ENCODE peak calls at places on chromosomes 13 and 19, in nine cellular contexts. One of them, this sample, is unnamed. For H3K27me3 and H3K4me1, the result is how much of the 10 kb centered on the place peaks cover.

GRCh38 chr13:102680133-102680717 is 14.6 kb downstream of the METTL21C start:
- DNase-seq in tibial artery: no peak
- DNase-seq in SK-N-SH: no peak
- DNase-seq in astrocyte: no peak
- DNase-seq in ascending aorta: no peak
- DNase-seq in mammary epithelial cell: no peak
- DNase-seq in neuronal stem cell: no peak
- DNase-seq in tibial nerve: no peak
- DNase-seq in CD8-positive, alpha-beta T cell: no peak
- DNase-seq in this sample: no peak

GRCh38 chr19:2251577-2252480 is 2.7 kb downstream of the AMH start:
- DNase-seq in tibial artery: no peak
- DNase-seq in SK-N-SH: peak
- DNase-seq in astrocyte: no peak
- DNase-seq in ascending aorta: no peak
- DNase-seq in mammary epithelial cell: no peak
- DNase-seq in neuronal stem cell: no peak
- DNase-seq in tibial nerve: no peak
- DNase-seq in CD8-positive, alpha-beta T cell: no peak
- DNase-seq in this sample: peak

GRCh38 chr19:15369594-15369891 is 10.0 kb downstream of the AKAP8 start:
- DNase-seq in tibial artery: no peak
- DNase-seq in SK-N-SH: no peak
- DNase-seq in astrocyte: no peak
- DNase-seq in ascending aorta: no peak
- DNase-seq in mammary epithelial cell: no peak
- DNase-seq in neuronal stem cell: no peak
- DNase-seq in tibial nerve: no peak
- DNase-seq in CD8-positive, alpha-beta T cell: no peak
- DNase-seq in this sample: no peak

GRCh38 chr19:45187421-45188100 is 9.0 kb downstream of the BLOC1S3 start:
- DNase-seq in tibial artery: no peak
- DNase-seq in SK-N-SH: peak
- DNase-seq in astrocyte: no peak
- DNase-seq in ascending aorta: no peak
- DNase-seq in mammary epithelial cell: no peak
- DNase-seq in neuronal stem cell: no peak
- DNase-seq in tibial nerve: no peak
- DNase-seq in CD8-positive, alpha-beta T cell: no peak
- DNase-seq in this sample: no peak

GRCh38 chr19:3987619-3988371 is 2.5 kb upstream of the EEF2 start:
- DNase-seq in tibial artery: peak
- DNase-seq in SK-N-SH: peak
- DNase-seq in astrocyte: peak
- DNase-seq in ascending aorta: no peak
- DNase-seq in mammary epithelial cell: peak
- DNase-seq in neuronal stem cell: peak
- DNase-seq in tibial nerve: peak
- DNase-seq in CD8-positive, alpha-beta T cell: peak
- DNase-seq in this sample: peak

GRCh38 chr19:29383696-29384095 is 142.1 kb upstream of the VSTM2B start:
- DNase-seq in tibial artery: no peak
- DNase-seq in SK-N-SH: no peak
- DNase-seq in astrocyte: no peak
- DNase-seq in ascending aorta: no peak
- DNase-seq in mammary epithelial cell: no peak
- DNase-seq in neuronal stem cell: no peak
- DNase-seq in tibial nerve: no peak
- DNase-seq in CD8-positive, alpha-beta T cell: no peak
- DNase-seq in this sample: no peak

GRCh38 chr19:35644987-35645679 is 3.0 kb upstream of the COX6B1 start:
- DNase-seq in tibial artery: peak
- DNase-seq in SK-N-SH: peak
- DNase-seq in astrocyte: no peak
- DNase-seq in ascending aorta: peak
- DNase-seq in mammary epithelial cell: peak
- DNase-seq in neuronal stem cell: peak
- DNase-seq in tibial nerve: peak
- DNase-seq in CD8-positive, alpha-beta T cell: peak
- DNase-seq in this sample: peak

GRCh38 chr19:5102520-5102919 is 133.6 kb downstream of the KDM4B start:
- DNase-seq in tibial artery: no peak
- DNase-seq in SK-N-SH: no peak
- DNase-seq in astrocyte: no peak
- DNase-seq in ascending aorta: no peak
- DNase-seq in mammary epithelial cell: no peak
- DNase-seq in neuronal stem cell: no peak
- DNase-seq in tibial nerve: no peak
- DNase-seq in CD8-positive, alpha-beta T cell: no peak
- DNase-seq in this sample: no peak

GRCh38 chr19:28242317-28242927 is 970.5 kb downstream of the UQCRFS1 start:
- DNase-seq in tibial artery: no peak
- DNase-seq in SK-N-SH: peak
- DNase-seq in astrocyte: no peak
- DNase-seq in ascending aorta: no peak
- DNase-seq in mammary epithelial cell: peak
- DNase-seq in neuronal stem cell: peak
- DNase-seq in tibial nerve: no peak
- DNase-seq in CD8-positive, alpha-beta T cell: no peak
- DNase-seq in this sample: no peak

GRCh38 chr19:49635530-49636229 is 4.3 kb downstream of the RRAS start:
- DNase-seq in tibial artery: no peak
- DNase-seq in SK-N-SH: no peak
- DNase-seq in astrocyte: no peak
- DNase-seq in ascending aorta: no peak
- DNase-seq in mammary epithelial cell: no peak
- DNase-seq in neuronal stem cell: no peak
- DNase-seq in tibial nerve: no peak
- DNase-seq in CD8-positive, alpha-beta T cell: no peak
- DNase-seq in this sample: no peak

DNA sequence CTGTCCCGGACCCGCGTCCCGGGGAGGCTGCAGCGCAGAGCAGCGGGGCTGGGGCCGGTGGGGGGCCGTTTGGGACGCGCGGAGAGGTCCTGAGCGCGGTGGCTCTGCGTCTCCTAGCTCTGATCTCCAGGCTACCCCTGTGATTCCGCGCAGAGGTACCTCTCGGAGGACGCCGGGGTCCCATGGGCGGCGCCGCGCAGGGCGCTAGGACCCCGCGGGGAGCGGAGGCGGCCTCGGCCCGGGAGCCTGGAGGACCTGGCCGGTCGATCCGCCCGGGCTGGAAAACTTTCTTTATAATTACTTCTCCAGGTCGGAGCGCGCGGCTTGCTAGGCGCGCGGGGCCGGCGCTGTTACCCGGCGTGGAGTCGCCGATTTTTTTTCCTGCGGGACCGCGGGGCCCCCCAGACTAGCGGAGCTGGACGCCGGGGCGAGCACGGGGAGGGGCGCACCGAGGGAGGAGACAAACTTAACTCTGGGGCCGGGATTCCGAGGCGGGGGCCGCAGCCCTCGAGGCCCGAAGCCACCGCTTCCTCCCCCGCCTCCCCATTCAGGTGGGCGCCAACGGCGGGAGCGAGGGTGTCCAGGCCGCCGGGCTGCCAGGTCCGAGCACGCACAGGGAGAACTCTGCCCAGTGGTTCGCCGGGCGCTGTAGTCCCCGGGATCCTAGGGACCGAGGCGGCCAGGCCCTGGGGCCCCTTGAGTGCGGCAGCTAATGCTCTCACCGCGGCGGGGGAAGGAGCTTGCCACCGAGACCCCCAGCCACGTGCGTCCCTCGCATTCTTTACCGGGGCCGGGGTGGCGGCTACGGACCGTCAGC is 848 bp upstream of the CEBPA start:
- DNase-seq in tibial artery: peak
- DNase-seq in SK-N-SH: peak
- DNase-seq in astrocyte: peak
- DNase-seq in ascending aorta: no peak
- DNase-seq in mammary epithelial cell: peak
- DNase-seq in neuronal stem cell: no peak
- DNase-seq in tibial nerve: no peak
- DNase-seq in CD8-positive, alpha-beta T cell: no peak
- DNase-seq in this sample: peak
- H3K27me3 ChIP-seq in tibial artery: under half
- H3K27me3 ChIP-seq in SK-N-SH: half or more
- H3K27me3 ChIP-seq in astrocyte: under half
- H3K27me3 ChIP-seq in ascending aorta: under half
- H3K27me3 ChIP-seq in mammary epithelial cell: under half
- H3K27me3 ChIP-seq in neuronal stem cell: under half
- H3K27me3 ChIP-seq in tibial nerve: under half
- H3K27me3 ChIP-seq in CD8-positive, alpha-beta T cell: under half
- H3K27me3 ChIP-seq in this sample: under half

DNA sequence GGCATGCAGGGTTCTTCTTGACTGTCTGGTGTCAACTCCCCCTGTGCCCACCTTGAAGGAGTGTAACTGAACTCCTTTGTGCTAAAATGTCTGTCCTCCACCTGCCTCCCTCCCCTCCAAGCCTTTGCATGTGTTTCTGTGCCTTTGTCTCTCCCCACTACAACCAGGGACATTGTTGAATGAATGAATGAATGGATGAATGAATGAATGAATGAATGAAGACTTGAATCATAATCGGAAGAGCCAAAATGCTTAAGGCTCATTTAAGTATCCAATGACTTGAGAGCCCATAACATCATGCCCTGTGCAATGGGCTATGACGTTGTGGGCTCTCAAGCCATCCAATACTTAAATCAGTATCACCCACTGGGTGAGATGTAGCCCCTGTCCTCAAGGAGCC is 9.0 kb upstream of the GPR183 start:
- DNase-seq in tibial artery: no peak
- DNase-seq in SK-N-SH: no peak
- DNase-seq in astrocyte: no peak
- DNase-seq in ascending aorta: no peak
- DNase-seq in mammary epithelial cell: no peak
- DNase-seq in neuronal stem cell: no peak
- DNase-seq in tibial nerve: no peak
- DNase-seq in CD8-positive, alpha-beta T cell: no peak
- DNase-seq in this sample: no peak
- H3K4me1 ChIP-seq in tibial artery: under half
- H3K4me1 ChIP-seq in SK-N-SH: under half
- H3K4me1 ChIP-seq in astrocyte: under half
- H3K4me1 ChIP-seq in ascending aorta: under half
- H3K4me1 ChIP-seq in mammary epithelial cell: under half
- H3K4me1 ChIP-seq in neuronal stem cell: under half
- H3K4me1 ChIP-seq in tibial nerve: under half
- H3K4me1 ChIP-seq in CD8-positive, alpha-beta T cell: half or more
- H3K4me1 ChIP-seq in this sample: under half

DNA sequence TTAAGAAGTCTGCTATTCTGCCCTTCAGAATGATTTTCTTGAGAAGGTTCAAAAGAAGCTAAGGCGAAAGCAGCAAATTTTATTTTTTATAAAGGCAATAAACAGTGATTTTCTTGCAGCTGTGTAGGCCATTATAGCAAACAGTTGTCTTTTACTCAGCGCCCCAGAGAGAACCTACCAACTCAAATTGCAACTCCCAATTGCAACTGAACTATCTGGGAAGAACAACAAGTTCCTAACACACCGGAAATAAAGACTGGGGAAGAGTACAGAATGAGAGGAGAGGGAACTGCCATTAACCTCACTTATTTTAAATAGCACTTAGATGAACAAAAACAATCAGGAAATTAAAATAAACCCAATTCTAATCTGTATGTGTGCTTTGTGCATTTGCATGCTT is 171.2 kb downstream of the KCTD12 start:
- DNase-seq in tibial artery: no peak
- DNase-seq in SK-N-SH: no peak
- DNase-seq in astrocyte: no peak
- DNase-seq in ascending aorta: no peak
- DNase-seq in mammary epithelial cell: no peak
- DNase-seq in neuronal stem cell: no peak
- DNase-seq in tibial nerve: no peak
- DNase-seq in CD8-positive, alpha-beta T cell: no peak
- DNase-seq in this sample: no peak
- H3K4me3 ChIP-seq in tibial artery: no peak
- H3K4me3 ChIP-seq in SK-N-SH: no peak
- H3K4me3 ChIP-seq in astrocyte: no peak
- H3K4me3 ChIP-seq in ascending aorta: no peak
- H3K4me3 ChIP-seq in mammary epithelial cell: no peak
- H3K4me3 ChIP-seq in neuronal stem cell: no peak
- H3K4me3 ChIP-seq in tibial nerve: no peak
- H3K4me3 ChIP-seq in CD8-positive, alpha-beta T cell: no peak
- H3K4me3 ChIP-seq in this sample: no peak

GRCh38 chr13:110157718-110158117 is 149.2 kb downstream of the COL4A1 start:
- DNase-seq in tibial artery: no peak
- DNase-seq in SK-N-SH: no peak
- DNase-seq in astrocyte: no peak
- DNase-seq in ascending aorta: no peak
- DNase-seq in mammary epithelial cell: no peak
- DNase-seq in neuronal stem cell: no peak
- DNase-seq in tibial nerve: no peak
- DNase-seq in CD8-positive, alpha-beta T cell: no peak
- DNase-seq in this sample: no peak

GRCh38 chr13:110156186-110157065 is 150.5 kb downstream of the COL4A1 start:
- DNase-seq in tibial artery: no peak
- DNase-seq in SK-N-SH: no peak
- DNase-seq in astrocyte: peak
- DNase-seq in ascending aorta: no peak
- DNase-seq in mammary epithelial cell: no peak
- DNase-seq in neuronal stem cell: no peak
- DNase-seq in tibial nerve: no peak
- DNase-seq in CD8-positive, alpha-beta T cell: no peak
- DNase-seq in this sample: no peak

GRCh38 chr13:110152351-110152750 is 154.6 kb downstream of the COL4A1 start:
- DNase-seq in tibial artery: no peak
- DNase-seq in SK-N-SH: no peak
- DNase-seq in astrocyte: no peak
- DNase-seq in ascending aorta: no peak
- DNase-seq in mammary epithelial cell: no peak
- DNase-seq in neuronal stem cell: no peak
- DNase-seq in tibial nerve: no peak
- DNase-seq in CD8-positive, alpha-beta T cell: no peak
- DNase-seq in this sample: no peak

GRCh38 chr13:110155072-110155471 is 151.9 kb downstream of the COL4A1 start:
- DNase-seq in tibial artery: no peak
- DNase-seq in SK-N-SH: no peak
- DNase-seq in astrocyte: no peak
- DNase-seq in ascending aorta: no peak
- DNase-seq in mammary epithelial cell: no peak
- DNase-seq in neuronal stem cell: no peak
- DNase-seq in tibial nerve: no peak
- DNase-seq in CD8-positive, alpha-beta T cell: no peak
- DNase-seq in this sample: no peak

DNA sequence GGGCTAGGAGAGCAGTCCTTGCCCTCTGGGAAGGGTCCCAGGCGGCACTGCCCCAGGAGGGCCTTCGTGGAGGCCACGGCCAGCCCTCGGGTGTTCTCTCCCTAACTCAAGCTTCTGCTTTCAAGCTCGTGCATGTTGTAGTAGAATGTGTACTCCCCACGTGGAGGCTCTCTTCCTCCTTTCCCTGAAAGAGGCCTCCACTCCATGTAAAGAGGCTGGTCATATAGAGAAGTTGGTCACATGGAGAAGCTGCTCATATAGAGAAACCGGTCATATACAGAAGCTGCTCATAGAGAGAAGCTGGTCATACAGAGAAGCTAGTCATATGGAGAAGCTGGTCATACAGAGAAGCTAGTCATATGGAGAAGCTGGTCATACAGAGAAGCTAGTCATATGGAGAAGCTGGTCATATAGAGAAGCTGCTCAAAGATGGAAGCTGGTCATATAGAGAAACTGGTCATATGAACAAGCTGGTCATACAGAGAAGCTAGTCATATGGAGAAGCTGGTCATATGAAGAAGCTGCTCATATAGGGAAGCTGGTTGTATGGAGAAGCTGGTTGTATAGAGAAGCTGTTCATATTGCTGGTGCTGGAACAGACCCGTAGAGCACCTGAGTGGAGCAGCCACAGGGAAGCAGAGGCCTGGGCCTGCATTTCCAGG is 152.5 kb downstream of the COL4A1 start:
- DNase-seq in tibial artery: no peak
- DNase-seq in SK-N-SH: no peak
- DNase-seq in astrocyte: no peak
- DNase-seq in ascending aorta: no peak
- DNase-seq in mammary epithelial cell: no peak
- DNase-seq in neuronal stem cell: no peak
- DNase-seq in tibial nerve: no peak
- DNase-seq in CD8-positive, alpha-beta T cell: no peak
- DNase-seq in this sample: no peak
- H3K27me3 ChIP-seq in tibial artery: under half
- H3K27me3 ChIP-seq in SK-N-SH: under half
- H3K27me3 ChIP-seq in astrocyte: under half
- H3K27me3 ChIP-seq in ascending aorta: under half
- H3K27me3 ChIP-seq in mammary epithelial cell: under half
- H3K27me3 ChIP-seq in neuronal stem cell: under half
- H3K27me3 ChIP-seq in tibial nerve: under half
- H3K27me3 ChIP-seq in CD8-positive, alpha-beta T cell: under half
- H3K27me3 ChIP-seq in this sample: under half